ENCODE peak calls at places on chromosomes 16 and 17, in nine cellular contexts. D is tibial nerve, Q is breast epithelium, C is uterus, P is stomach, R is H1, F is sigmoid colon, M is A549, H is NB4. I is an unnamed sample.

GRCh38 chr16:54282202-54282922 is 4.2 kb downstream of the IRX3 start:
- DNase-seq in D (no peak), R (peak), F (no peak), Q (peak), H (peak), M (peak), P (peak), C (no peak), I (no peak)

GRCh38 chr17:32483451-32484019 is 3.3 kb upstream of the CDK5R1 start:
- DNase-seq in D (peak), R (peak), P (peak), H (peak), F (peak), C (peak), M (peak), Q (no peak), I (peak)

GRCh38 chr17:41544497-41544896 is 16.4 kb upstream of the KRT19 start:
- DNase-seq in M (peak), Q (no peak), D (no peak), H (no peak), F (no peak), R (no peak), C (no peak), P (no peak), I (no peak)

GRCh38 chr16:73747328-73747727 is 549.3 kb upstream of the PSMD7 start:
- DNase-seq in P (no peak), C (no peak), H (no peak), F (no peak), D (no peak), R (no peak), Q (no peak), M (no peak), I (no peak)

GRCh38 chr17:17078832-17079231 is 36.6 kb downstream of the MPRIP start:
- DNase-seq in H (no peak), R (no peak), Q (peak), D (no peak), P (no peak), C (no peak), F (peak), M (no peak), I (no peak)

GRCh38 chr17:65023791-65024190 is 32.7 kb downstream of the GNA13 start:
- DNase-seq in Q (no peak), F (no peak), H (no peak), M (no peak), D (no peak), P (no peak), C (no peak), R (no peak), I (no peak)

GRCh38 chr16:3983081-3983520 is 102.6 kb upstream of the CREBBP start:
- DNase-seq in M (peak), Q (peak), C (peak), P (peak), D (peak), R (peak), F (peak), H (peak), I (peak)

GRCh38 chr17:50834786-50835562 is 412 bp upstream of the WFIKKN2 start:
- DNase-seq in D (no peak), R (no peak), H (no peak), M (no peak), Q (no peak), P (no peak), C (no peak), F (peak), I (no peak)

GRCh38 chr16:67236551-67237395 is 9.8 kb downstream of the TMEM208 start:
- DNase-seq in F (peak), H (peak), M (peak), P (no peak), C (peak), D (no peak), Q (no peak), R (peak), I (peak)

GRCh38 chr17:77185137-77185536 is 44.4 kb downstream of the SEC14L1 start:
- DNase-seq in C (no peak), F (no peak), Q (no peak), M (no peak), R (no peak), P (no peak), D (no peak), H (no peak), I (no peak)

GRCh38 chr17:19978206-19978802 is 676 bp upstream of the AKAP10 start:
- DNase-seq in F (no peak), Q (no peak), C (no peak), D (no peak), R (no peak), P (no peak), M (no peak), H (peak), I (no peak)

GRCh38 chr16:10983175-10983558 is 38.8 kb downstream of the CLEC16A start:
- DNase-seq in Q (no peak), C (no peak), M (no peak), P (peak), D (no peak), H (no peak), R (no peak), F (no peak), I (no peak)

GRCh38 chr17:62631936-62632924 is 4.8 kb downstream of the MRC2 start:
- DNase-seq in Q (no peak), F (peak), P (no peak), M (no peak), D (no peak), R (no peak), C (no peak), H (no peak), I (no peak)

GRCh38 chr17:51857052-51857593 is 301.4 kb downstream of the CA10 start:
- DNase-seq in P (no peak), R (no peak), Q (no peak), M (no peak), C (no peak), H (no peak), D (no peak), F (no peak), I (no peak)

GRCh38 chr17:45775576-45776011 is 8.5 kb upstream of the CRHR1 start:
- DNase-seq in F (peak), D (no peak), C (no peak), M (no peak), H (no peak), P (peak), Q (no peak), R (no peak), I (no peak)

GRCh38 chr17:15436399-15437369 is 30.7 kb downstream of the CDRT4 start:
- DNase-seq in R (peak), C (peak), M (peak), F (peak), P (peak), D (peak), Q (no peak), H (peak), I (peak)

GRCh38 chr17:64331946-64332493 is 58.6 kb downstream of the PECAM1 start:
- DNase-seq in C (peak), R (no peak), H (peak), F (no peak), D (no peak), M (no peak), Q (no peak), P (no peak), I (no peak)

GRCh38 chr17:15463363-15463762 is 4.1 kb downstream of the CDRT4 start:
- DNase-seq in P (peak), Q (no peak), H (no peak), R (no peak), D (no peak), F (peak), M (no peak), C (peak), I (no peak)

GRCh38 chr16:88700636-88701482 is 5.3 kb downstream of the RNF166 start:
- DNase-seq in P (peak), Q (peak), F (peak), D (peak), R (no peak), M (no peak), C (peak), H (peak), I (peak)

GRCh38 chr17:61877837-61878236 is 14.5 kb upstream of the BRIP1 start:
- DNase-seq in F (no peak), R (no peak), D (no peak), H (no peak), Q (no peak), P (no peak), M (no peak), C (no peak), I (no peak)

GRCh38 chr17:50127661-50128361 is 2.1 kb downstream of the SAMD14 start:
- DNase-seq in H (peak), D (no peak), M (no peak), C (no peak), R (no peak), Q (no peak), F (no peak), P (no peak), I (no peak)

GRCh38 chr16:56977256-56977655 is 12.1 kb upstream of the NLRC5 start:
- DNase-seq in H (no peak), M (no peak), R (no peak), P (no peak), D (no peak), Q (no peak), F (no peak), C (no peak), I (no peak)

GRCh38 chr17:43915561-43915960 is 8.2 kb upstream of the MPP2 start:
- DNase-seq in C (no peak), F (no peak), Q (no peak), P (no peak), D (no peak), H (no peak), M (no peak), R (no peak), I (no peak)

GRCh38 chr17:63140255-63140654 is 174.2 kb downstream of the TANC2 start:
- DNase-seq in H (peak), M (no peak), R (no peak), F (no peak), D (no peak), P (no peak), Q (no peak), C (no peak), I (no peak)

GRCh38 chr17:51165680-51166197 is 472 bp upstream of the NME2 start:
- DNase-seq in C (no peak), H (no peak), P (peak), D (no peak), F (peak), M (peak), R (peak), Q (no peak), I (no peak)

GRCh38 chr17:70434536-70435490 is 265.5 kb downstream of the KCNJ2 start:
- DNase-seq in F (no peak), Q (no peak), C (no peak), D (no peak), H (no peak), M (no peak), R (no peak), P (no peak), I (no peak)

GRCh38 chr17:48579738-48580543 is 1.8 kb upstream of the HOXB4 start:
- DNase-seq in M (no peak), P (no peak), Q (no peak), H (no peak), C (no peak), D (no peak), F (no peak), R (no peak), I (no peak)

GRCh38 chr17:63819131-63819530 is 8.1 kb upstream of the PSMC5 start:
- DNase-seq in Q (no peak), M (no peak), H (no peak), D (no peak), R (no peak), P (no peak), F (no peak), C (no peak), I (no peak)

GRCh38 chr16:71498031-71498430 is 8.9 kb upstream of the ZNF19 start:
- DNase-seq in Q (no peak), H (no peak), F (no peak), P (no peak), M (no peak), C (no peak), R (no peak), D (no peak), I (no peak)

GRCh38 chr16:73041644-73042043 is 6.3 kb downstream of the ZFHX3 start:
- DNase-seq in F (no peak), P (no peak), R (no peak), H (no peak), D (no peak), Q (no peak), C (no peak), M (no peak), I (no peak)

GRCh38 chr17:4130715-4131114 is 12.1 kb downstream of the ZZEF1 start:
- DNase-seq in C (no peak), F (peak), H (no peak), D (no peak), Q (no peak), R (no peak), M (no peak), P (no peak), I (no peak)

GRCh38 chr17:34412965-34413441 is 50.0 kb upstream of the CCL1 start:
- DNase-seq in P (no peak), C (no peak), Q (no peak), H (peak), R (no peak), D (no peak), M (no peak), F (no peak), I (no peak)

GRCh38 chr16:81650982-81651562 is 128.0 kb upstream of the PLCG2 start:
- DNase-seq in H (no peak), F (peak), Q (no peak), M (no peak), C (peak), P (peak), D (peak), R (peak), I (no peak)

GRCh38 chr16:81654346-81654745 is 124.7 kb upstream of the PLCG2 start:
- DNase-seq in D (no peak), P (no peak), R (no peak), H (no peak), F (no peak), Q (no peak), C (no peak), M (no peak), I (no peak)

GRCh38 chr16:81652798-81653505 is 126.1 kb upstream of the PLCG2 start:
- DNase-seq in C (no peak), Q (no peak), H (no peak), P (no peak), R (no peak), D (no peak), M (no peak), F (no peak), I (no peak)

GRCh38 chr16:81650281-81650680 is 128.8 kb upstream of the PLCG2 start:
- DNase-seq in M (no peak), H (no peak), F (no peak), R (no peak), C (no peak), D (no peak), Q (no peak), P (no peak), I (no peak)

DNA sequence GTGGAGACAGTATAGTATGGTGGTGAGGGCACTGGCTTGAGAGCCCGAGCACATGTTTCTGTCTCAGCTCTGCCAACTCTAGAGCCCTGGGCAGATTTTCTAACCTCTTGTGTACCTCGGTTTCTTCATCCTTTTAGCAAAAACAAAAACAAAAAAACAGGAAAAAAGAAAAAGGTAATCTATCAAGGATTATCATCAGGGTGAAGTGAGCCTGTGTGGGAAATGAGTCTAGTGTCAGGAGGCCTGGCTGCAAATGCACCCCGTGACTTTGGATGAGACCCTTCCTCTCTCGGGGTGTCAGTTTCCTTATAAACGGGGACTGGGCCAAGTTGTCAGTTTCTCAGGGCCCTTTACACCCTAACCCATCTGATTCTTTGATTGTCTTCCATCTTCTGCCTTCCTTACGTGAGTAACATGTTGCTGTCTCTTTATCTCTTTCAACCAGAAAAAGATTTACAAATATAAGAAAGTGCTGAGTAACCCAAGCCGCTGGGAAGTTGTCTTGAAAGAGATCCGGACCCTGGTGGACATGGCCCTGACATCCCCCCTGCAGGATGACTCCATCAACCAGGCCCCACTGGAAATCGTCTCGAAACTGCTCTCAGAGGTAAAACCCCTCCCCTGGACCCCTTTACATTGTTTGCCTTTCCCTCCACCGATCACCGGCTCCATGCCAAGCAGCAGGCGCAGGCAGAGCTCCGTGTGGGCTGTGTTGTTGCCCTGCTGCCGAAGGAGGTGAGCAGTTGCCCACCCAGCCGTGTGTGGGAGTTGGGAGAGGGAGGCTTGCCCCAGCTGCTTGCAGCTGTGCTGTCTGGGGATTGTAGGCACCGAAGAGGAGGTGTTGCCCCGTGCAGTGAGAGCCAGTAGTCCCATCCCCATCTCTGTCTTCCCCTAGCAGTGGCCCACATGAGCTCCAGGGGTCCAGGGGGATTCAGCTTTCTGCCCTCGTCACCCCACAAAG is 127.1 kb upstream of the PLCG2 start:
- DNase-seq in Q (no peak), D (no peak), M (no peak), F (no peak), R (no peak), P (no peak), C (peak), H (no peak), I (no peak)
- TF ChIP-seq POLR2A in Q (no peak), D (no peak), M (no peak), F (no peak), R (no peak), P (no peak), C (no peak), H (no peak), I (no peak)

DNA sequence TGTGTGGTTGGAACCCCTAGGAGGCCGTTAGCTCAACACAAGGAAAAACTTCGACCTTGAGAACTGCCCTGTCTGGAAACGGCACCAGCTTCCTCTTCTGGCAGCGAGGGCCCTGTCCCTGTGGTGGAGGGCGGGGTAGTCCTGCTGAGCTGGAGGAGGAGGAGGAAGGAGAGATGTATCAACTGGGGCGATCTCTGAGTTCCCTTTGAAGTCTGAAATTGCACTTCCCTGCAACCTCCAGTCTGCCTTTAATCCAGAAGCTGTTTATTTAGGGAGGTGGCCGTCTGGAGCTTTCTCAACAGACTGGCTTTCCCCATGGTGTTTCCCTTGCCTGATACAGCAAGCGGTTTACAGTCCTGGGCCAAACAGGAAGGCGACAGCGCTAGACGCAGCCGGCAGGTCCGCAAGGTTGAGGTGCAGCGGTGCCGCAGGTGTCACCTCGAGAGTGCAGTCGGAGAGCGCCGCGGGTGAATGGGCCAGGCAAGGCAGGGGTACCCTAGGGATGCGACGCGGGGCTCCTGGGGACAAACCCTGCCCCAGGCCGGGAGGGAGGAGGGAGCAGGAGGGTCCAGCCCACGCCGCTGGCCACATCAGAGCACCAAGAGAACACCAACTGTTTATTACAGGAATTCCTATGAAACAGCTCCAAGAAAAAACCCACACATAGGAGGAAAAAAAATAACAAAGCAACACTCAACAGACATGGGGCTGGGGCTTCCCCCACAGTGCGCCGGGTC is 11.3 kb upstream of the MRPS23 start:
- DNase-seq in D (no peak), C (peak), H (peak), M (peak), F (peak), R (peak), Q (peak), P (peak), I (peak)
- TF ChIP-seq POLR2A in D (no peak), C (no peak), H (no peak), M (peak), F (no peak), R (no peak), Q (no peak), P (no peak), I (no peak)

DNA sequence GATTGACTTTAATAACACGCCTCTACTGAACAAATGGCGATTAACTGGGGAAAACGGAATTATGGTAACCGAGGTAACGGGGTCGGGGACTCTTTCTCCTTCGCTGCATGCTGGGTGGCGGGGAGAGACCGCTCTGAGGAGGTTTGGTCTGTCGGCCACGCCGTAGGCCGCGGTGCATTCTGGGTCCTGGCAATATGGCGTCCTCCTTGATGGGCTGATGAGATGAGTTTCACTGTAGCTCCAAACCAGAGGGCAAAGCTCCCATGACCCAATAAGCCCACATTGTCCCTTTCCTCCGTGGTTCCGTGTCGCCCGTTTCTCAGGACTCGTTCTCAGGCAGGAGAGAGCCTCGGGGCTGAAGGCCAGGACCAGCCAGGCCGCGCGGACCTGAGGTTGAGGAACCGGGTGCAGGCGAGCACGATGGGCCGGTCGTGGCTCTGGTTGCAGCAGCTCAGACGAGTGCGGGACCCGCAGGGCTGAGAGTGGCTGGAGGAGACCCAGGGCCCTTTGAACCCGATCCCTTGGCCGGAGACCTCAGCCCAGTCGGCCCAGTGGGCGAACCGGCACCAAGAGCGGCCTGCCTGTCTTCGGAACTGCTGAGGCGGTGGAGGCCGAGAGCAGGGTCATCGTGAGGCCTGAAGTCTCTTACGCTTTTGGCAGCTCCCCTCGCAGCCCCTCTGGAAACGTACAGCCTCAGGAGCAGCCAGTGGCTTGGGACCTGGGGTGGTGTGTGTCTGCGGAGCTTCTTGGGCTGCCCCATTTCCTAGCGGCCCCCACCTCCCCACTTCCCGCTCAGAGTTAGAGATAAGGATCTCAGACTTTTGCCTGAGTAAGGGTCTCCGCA is at the start of gene RPTOR:
- DNase-seq in M (peak), P (peak), F (peak), Q (peak), D (peak), H (peak), C (peak), R (peak), I (peak)
- TF ChIP-seq POLR2A in M (peak), P (no peak), F (no peak), Q (no peak), D (peak), H (peak), C (no peak), R (peak), I (peak)

DNA sequence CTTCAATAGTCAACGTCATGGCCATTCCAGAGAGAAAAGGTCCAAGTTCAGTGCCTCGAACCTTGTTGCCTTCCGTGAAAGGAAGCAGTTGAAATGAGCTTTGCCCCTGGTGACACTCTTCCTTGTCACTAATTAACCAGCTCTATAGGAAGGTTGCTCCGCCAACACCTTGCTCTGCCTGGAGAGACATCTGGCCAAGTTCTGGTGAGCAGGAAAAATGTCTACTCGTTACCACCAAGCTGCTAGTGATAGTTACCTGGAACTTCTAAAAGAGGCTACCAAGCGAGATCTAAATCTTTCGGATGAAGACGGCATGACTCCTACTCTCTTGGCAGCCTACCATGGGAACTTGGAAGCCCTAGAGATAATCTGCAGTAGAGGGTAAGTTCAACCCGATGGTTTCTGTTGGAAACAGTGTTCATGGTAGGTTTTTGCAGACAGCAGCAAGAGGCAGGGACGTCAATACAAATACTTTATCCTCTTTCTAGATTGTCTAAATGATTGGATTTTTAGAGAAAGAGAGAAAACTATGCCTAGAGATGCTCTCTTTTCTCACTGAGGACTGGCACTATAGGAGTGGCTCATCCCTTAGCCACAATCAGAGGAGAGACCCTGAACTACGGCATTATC is at the start of gene ANKS4B:
- DNase-seq in M (no peak), F (no peak), Q (no peak), R (peak), C (no peak), P (peak), H (no peak), D (no peak), I (no peak)
- TF ChIP-seq POLR2A in M (no peak), F (no peak), Q (no peak), R (no peak), C (no peak), P (no peak), H (no peak), D (no peak), I (no peak)